ENCODE peak calls at places on chromosome 12, in ten cellular contexts. One of them, this sample, is unnamed.

GRCh38 chr12:24111101-24111500 is 161.6 kb upstream of the SOX5 start:
- DNase-seq in cardiac fibroblast: peak
- DNase-seq in CD8-positive, alpha-beta T cell: no peak
- DNase-seq in WTC11: no peak
- DNase-seq in AG09309: no peak
- DNase-seq in neural crest cell: no peak
- DNase-seq in HFFc6: no peak
- DNase-seq in Peyer's patch: no peak
- DNase-seq in progenitor cell of endocrine pancreas: no peak
- DNase-seq in dorsolateral prefrontal cortex: no peak
- DNase-seq in this sample: no peak

GRCh38 chr12:132162508-132163031 is 18.3 kb downstream of the NOC4L start:
- DNase-seq in Peyer's patch: no peak
- DNase-seq in neural crest cell: no peak
- DNase-seq in CD8-positive, alpha-beta T cell: no peak
- DNase-seq in AG09309: peak
- DNase-seq in progenitor cell of endocrine pancreas: no peak
- DNase-seq in HFFc6: peak
- DNase-seq in dorsolateral prefrontal cortex: no peak
- DNase-seq in cardiac fibroblast: peak
- DNase-seq in WTC11: no peak
- DNase-seq in this sample: no peak

GRCh38 chr12:52687527-52688385 is 7.5 kb upstream of the KRT1 start:
- DNase-seq in progenitor cell of endocrine pancreas: no peak
- DNase-seq in HFFc6: no peak
- DNase-seq in dorsolateral prefrontal cortex: no peak
- DNase-seq in neural crest cell: no peak
- DNase-seq in cardiac fibroblast: no peak
- DNase-seq in WTC11: no peak
- DNase-seq in AG09309: no peak
- DNase-seq in CD8-positive, alpha-beta T cell: no peak
- DNase-seq in Peyer's patch: no peak
- DNase-seq in this sample: peak

GRCh38 chr12:3453947-3454675 is 36.9 kb upstream of the PRMT8 start:
- DNase-seq in WTC11: no peak
- DNase-seq in cardiac fibroblast: peak
- DNase-seq in AG09309: peak
- DNase-seq in neural crest cell: no peak
- DNase-seq in Peyer's patch: no peak
- DNase-seq in CD8-positive, alpha-beta T cell: no peak
- DNase-seq in HFFc6: peak
- DNase-seq in dorsolateral prefrontal cortex: no peak
- DNase-seq in progenitor cell of endocrine pancreas: no peak
- DNase-seq in this sample: no peak

GRCh38 chr12:18718462-18718861 is 19.4 kb downstream of the PLCZ1 start:
- DNase-seq in cardiac fibroblast: no peak
- DNase-seq in CD8-positive, alpha-beta T cell: no peak
- DNase-seq in AG09309: no peak
- DNase-seq in HFFc6: no peak
- DNase-seq in progenitor cell of endocrine pancreas: no peak
- DNase-seq in Peyer's patch: no peak
- DNase-seq in WTC11: no peak
- DNase-seq in dorsolateral prefrontal cortex: no peak
- DNase-seq in neural crest cell: no peak
- DNase-seq in this sample: no peak

GRCh38 chr12:92737855-92738850 is 35.4 kb downstream of the PLEKHG7 start:
- DNase-seq in dorsolateral prefrontal cortex: no peak
- DNase-seq in AG09309: no peak
- DNase-seq in WTC11: no peak
- DNase-seq in progenitor cell of endocrine pancreas: no peak
- DNase-seq in CD8-positive, alpha-beta T cell: no peak
- DNase-seq in cardiac fibroblast: no peak
- DNase-seq in neural crest cell: no peak
- DNase-seq in HFFc6: no peak
- DNase-seq in Peyer's patch: no peak
- DNase-seq in this sample: no peak

GRCh38 chr12:67940780-67941243 is 48.4 kb upstream of the IFNG-AS1 start:
- DNase-seq in dorsolateral prefrontal cortex: no peak
- DNase-seq in neural crest cell: no peak
- DNase-seq in HFFc6: peak
- DNase-seq in AG09309: peak
- DNase-seq in CD8-positive, alpha-beta T cell: no peak
- DNase-seq in Peyer's patch: no peak
- DNase-seq in progenitor cell of endocrine pancreas: no peak
- DNase-seq in WTC11: no peak
- DNase-seq in cardiac fibroblast: peak
- DNase-seq in this sample: no peak

GRCh38 chr12:96902076-96902475 is 5.0 kb upstream of the NEDD1 start:
- DNase-seq in HFFc6: no peak
- DNase-seq in AG09309: no peak
- DNase-seq in cardiac fibroblast: peak
- DNase-seq in CD8-positive, alpha-beta T cell: no peak
- DNase-seq in dorsolateral prefrontal cortex: no peak
- DNase-seq in Peyer's patch: no peak
- DNase-seq in WTC11: no peak
- DNase-seq in progenitor cell of endocrine pancreas: no peak
- DNase-seq in neural crest cell: no peak
- DNase-seq in this sample: no peak

GRCh38 chr12:3361156-3361555 is 129.8 kb upstream of the PRMT8 start:
- DNase-seq in CD8-positive, alpha-beta T cell: no peak
- DNase-seq in dorsolateral prefrontal cortex: no peak
- DNase-seq in Peyer's patch: no peak
- DNase-seq in WTC11: no peak
- DNase-seq in cardiac fibroblast: no peak
- DNase-seq in progenitor cell of endocrine pancreas: no peak
- DNase-seq in HFFc6: no peak
- DNase-seq in neural crest cell: no peak
- DNase-seq in AG09309: no peak
- DNase-seq in this sample: no peak

GRCh38 chr12:124610629-124611558 is 43.5 kb upstream of the NCOR2 start:
- DNase-seq in progenitor cell of endocrine pancreas: no peak
- DNase-seq in HFFc6: no peak
- DNase-seq in cardiac fibroblast: no peak
- DNase-seq in neural crest cell: no peak
- DNase-seq in AG09309: no peak
- DNase-seq in WTC11: no peak
- DNase-seq in Peyer's patch: no peak
- DNase-seq in dorsolateral prefrontal cortex: no peak
- DNase-seq in CD8-positive, alpha-beta T cell: no peak
- DNase-seq in this sample: no peak

GRCh38 chr12:124610021-124610606 is 42.7 kb upstream of the NCOR2 start:
- DNase-seq in AG09309: no peak
- DNase-seq in CD8-positive, alpha-beta T cell: no peak
- DNase-seq in progenitor cell of endocrine pancreas: no peak
- DNase-seq in HFFc6: no peak
- DNase-seq in cardiac fibroblast: no peak
- DNase-seq in dorsolateral prefrontal cortex: no peak
- DNase-seq in neural crest cell: no peak
- DNase-seq in WTC11: no peak
- DNase-seq in Peyer's patch: peak
- DNase-seq in this sample: no peak

GRCh38 chr12:124608451-124608870 is 41.0 kb upstream of the NCOR2 start:
- DNase-seq in WTC11: no peak
- DNase-seq in AG09309: no peak
- DNase-seq in dorsolateral prefrontal cortex: no peak
- DNase-seq in progenitor cell of endocrine pancreas: no peak
- DNase-seq in Peyer's patch: peak
- DNase-seq in CD8-positive, alpha-beta T cell: no peak
- DNase-seq in cardiac fibroblast: no peak
- DNase-seq in HFFc6: no peak
- DNase-seq in neural crest cell: no peak
- DNase-seq in this sample: no peak

GRCh38 chr12:124607681-124608425 is 40.4 kb upstream of the NCOR2 start:
- DNase-seq in progenitor cell of endocrine pancreas: no peak
- DNase-seq in neural crest cell: no peak
- DNase-seq in dorsolateral prefrontal cortex: no peak
- DNase-seq in Peyer's patch: no peak
- DNase-seq in WTC11: no peak
- DNase-seq in HFFc6: no peak
- DNase-seq in AG09309: no peak
- DNase-seq in cardiac fibroblast: peak
- DNase-seq in CD8-positive, alpha-beta T cell: no peak
- DNase-seq in this sample: no peak

DNA sequence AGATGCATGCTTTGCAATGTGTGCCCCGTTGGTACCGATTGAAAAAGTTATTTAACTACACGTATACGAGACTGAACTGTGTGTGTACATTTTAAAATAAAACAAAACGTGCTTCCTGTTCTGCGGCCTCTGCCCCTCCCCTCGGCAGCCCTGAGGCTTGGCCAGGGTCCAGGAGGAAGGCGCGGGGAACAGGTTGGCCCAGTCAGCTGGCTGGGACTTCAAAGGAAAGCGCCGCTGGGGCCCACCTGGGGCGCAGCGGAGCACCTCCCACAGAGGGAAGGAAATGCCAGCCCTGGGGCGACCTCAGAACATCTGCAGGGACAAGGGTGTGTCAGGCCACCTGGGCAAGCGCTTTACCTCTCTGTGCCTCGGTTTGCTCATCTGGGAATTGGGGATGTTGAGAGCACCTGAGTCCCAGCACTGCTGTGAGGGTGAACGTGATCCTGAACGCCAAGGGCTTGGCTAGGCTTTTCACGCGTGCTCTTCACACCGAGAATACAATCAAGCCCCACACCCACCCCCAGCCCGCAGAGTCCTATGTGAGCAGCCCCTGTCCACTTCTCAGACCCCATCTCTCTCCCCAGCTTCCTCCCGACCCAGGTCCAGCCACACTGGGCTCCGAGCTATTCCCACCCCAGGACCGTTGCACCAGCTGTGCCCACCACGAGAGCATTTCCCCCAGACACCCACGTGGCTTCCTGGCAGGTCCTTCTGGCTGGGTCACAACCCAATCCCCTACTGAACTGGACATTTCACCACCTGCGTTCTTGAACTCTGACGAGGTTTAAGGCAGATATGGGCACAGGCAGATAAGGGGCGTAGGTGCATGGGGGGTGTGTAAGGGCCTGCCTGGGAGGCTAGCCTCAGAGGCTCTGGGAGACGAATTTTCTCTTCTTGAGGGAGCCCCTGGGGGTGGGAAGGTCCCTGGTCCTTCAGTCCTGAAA is 41.9 kb upstream of the NCOR2 start:
- DNase-seq in dorsolateral prefrontal cortex: no peak
- DNase-seq in cardiac fibroblast: peak
- DNase-seq in progenitor cell of endocrine pancreas: peak
- DNase-seq in AG09309: no peak
- DNase-seq in Peyer's patch: peak
- DNase-seq in WTC11: peak
- DNase-seq in neural crest cell: no peak
- DNase-seq in HFFc6: no peak
- DNase-seq in CD8-positive, alpha-beta T cell: peak
- DNase-seq in this sample: peak
- TF ChIP-seq CTCF in dorsolateral prefrontal cortex: no peak
- TF ChIP-seq CTCF in cardiac fibroblast: no peak
- TF ChIP-seq CTCF in progenitor cell of endocrine pancreas: no peak
- TF ChIP-seq CTCF in AG09309: no peak
- TF ChIP-seq CTCF in Peyer's patch: no peak
- TF ChIP-seq CTCF in WTC11: no peak
- TF ChIP-seq CTCF in neural crest cell: no peak
- TF ChIP-seq CTCF in HFFc6: no peak
- TF ChIP-seq CTCF in CD8-positive, alpha-beta T cell: no peak
- TF ChIP-seq CTCF in this sample: no peak

GRCh38 chr12:90368081-90368480 is 586.9 kb downstream of the CCER1 start:
- DNase-seq in CD8-positive, alpha-beta T cell: no peak
- DNase-seq in neural crest cell: no peak
- DNase-seq in HFFc6: no peak
- DNase-seq in AG09309: no peak
- DNase-seq in WTC11: no peak
- DNase-seq in dorsolateral prefrontal cortex: no peak
- DNase-seq in Peyer's patch: no peak
- DNase-seq in progenitor cell of endocrine pancreas: no peak
- DNase-seq in cardiac fibroblast: no peak
- DNase-seq in this sample: no peak
- TF ChIP-seq CTCF in CD8-positive, alpha-beta T cell: no peak
- TF ChIP-seq CTCF in neural crest cell: no peak
- TF ChIP-seq CTCF in HFFc6: no peak
- TF ChIP-seq CTCF in AG09309: no peak
- TF ChIP-seq CTCF in WTC11: no peak
- TF ChIP-seq CTCF in dorsolateral prefrontal cortex: no peak
- TF ChIP-seq CTCF in Peyer's patch: no peak
- TF ChIP-seq CTCF in progenitor cell of endocrine pancreas: no peak
- TF ChIP-seq CTCF in cardiac fibroblast: no peak
- TF ChIP-seq CTCF in this sample: no peak

GRCh38 chr12:108079731-108080130 is 49.4 kb upstream of the WSCD2 start:
- DNase-seq in neural crest cell: no peak
- DNase-seq in WTC11: no peak
- DNase-seq in cardiac fibroblast: no peak
- DNase-seq in dorsolateral prefrontal cortex: no peak
- DNase-seq in AG09309: no peak
- DNase-seq in progenitor cell of endocrine pancreas: no peak
- DNase-seq in CD8-positive, alpha-beta T cell: no peak
- DNase-seq in HFFc6: no peak
- DNase-seq in Peyer's patch: no peak
- DNase-seq in this sample: no peak

GRCh38 chr12:108082506-108082905 is 46.6 kb upstream of the WSCD2 start:
- DNase-seq in Peyer's patch: no peak
- DNase-seq in HFFc6: no peak
- DNase-seq in progenitor cell of endocrine pancreas: no peak
- DNase-seq in CD8-positive, alpha-beta T cell: no peak
- DNase-seq in dorsolateral prefrontal cortex: no peak
- DNase-seq in AG09309: no peak
- DNase-seq in WTC11: no peak
- DNase-seq in neural crest cell: no peak
- DNase-seq in cardiac fibroblast: no peak
- DNase-seq in this sample: no peak

GRCh38 chr12:108080363-108080762 is 48.7 kb upstream of the WSCD2 start:
- DNase-seq in CD8-positive, alpha-beta T cell: no peak
- DNase-seq in dorsolateral prefrontal cortex: no peak
- DNase-seq in neural crest cell: no peak
- DNase-seq in HFFc6: no peak
- DNase-seq in progenitor cell of endocrine pancreas: no peak
- DNase-seq in WTC11: no peak
- DNase-seq in cardiac fibroblast: no peak
- DNase-seq in AG09309: no peak
- DNase-seq in Peyer's patch: no peak
- DNase-seq in this sample: no peak

GRCh38 chr12:108078428-108078827 is 50.7 kb upstream of the WSCD2 start:
- DNase-seq in neural crest cell: no peak
- DNase-seq in AG09309: no peak
- DNase-seq in dorsolateral prefrontal cortex: no peak
- DNase-seq in WTC11: no peak
- DNase-seq in HFFc6: no peak
- DNase-seq in progenitor cell of endocrine pancreas: no peak
- DNase-seq in CD8-positive, alpha-beta T cell: no peak
- DNase-seq in Peyer's patch: no peak
- DNase-seq in cardiac fibroblast: no peak
- DNase-seq in this sample: no peak
- TF ChIP-seq CTCF in neural crest cell: no peak
- TF ChIP-seq CTCF in AG09309: no peak
- TF ChIP-seq CTCF in dorsolateral prefrontal cortex: no peak
- TF ChIP-seq CTCF in WTC11: no peak
- TF ChIP-seq CTCF in HFFc6: no peak
- TF ChIP-seq CTCF in progenitor cell of endocrine pancreas: no peak
- TF ChIP-seq CTCF in CD8-positive, alpha-beta T cell: no peak
- TF ChIP-seq CTCF in Peyer's patch: no peak
- TF ChIP-seq CTCF in cardiac fibroblast: no peak
- TF ChIP-seq CTCF in this sample: no peak

DNA sequence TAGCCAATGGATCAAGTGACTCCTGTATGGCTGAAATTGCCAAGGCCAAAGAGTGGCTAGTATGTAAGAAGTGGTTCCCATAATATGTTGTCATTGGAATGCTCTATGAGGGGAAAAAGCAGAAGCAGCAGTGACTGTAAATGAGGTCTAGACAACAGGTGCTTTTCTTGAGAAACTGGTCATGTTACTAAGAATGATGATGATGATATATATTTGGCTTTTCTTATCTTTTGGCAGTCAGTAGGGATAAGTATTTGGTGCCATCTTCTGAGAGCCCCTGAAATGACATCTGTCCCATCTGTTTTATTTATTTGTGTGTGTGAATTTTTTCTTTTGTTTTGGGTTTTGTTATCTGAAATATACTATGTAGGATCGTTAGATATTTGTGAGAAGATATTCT is 141.7 kb downstream of the SYT1 start:
- DNase-seq in progenitor cell of endocrine pancreas: no peak
- DNase-seq in dorsolateral prefrontal cortex: no peak
- DNase-seq in Peyer's patch: no peak
- DNase-seq in CD8-positive, alpha-beta T cell: no peak
- DNase-seq in HFFc6: peak
- DNase-seq in cardiac fibroblast: peak
- DNase-seq in AG09309: no peak
- DNase-seq in neural crest cell: no peak
- DNase-seq in WTC11: no peak
- DNase-seq in this sample: no peak
- TF ChIP-seq CTCF in progenitor cell of endocrine pancreas: peak
- TF ChIP-seq CTCF in dorsolateral prefrontal cortex: no peak
- TF ChIP-seq CTCF in Peyer's patch: no peak
- TF ChIP-seq CTCF in CD8-positive, alpha-beta T cell: no peak
- TF ChIP-seq CTCF in HFFc6: peak
- TF ChIP-seq CTCF in cardiac fibroblast: peak
- TF ChIP-seq CTCF in AG09309: peak
- TF ChIP-seq CTCF in neural crest cell: no peak
- TF ChIP-seq CTCF in WTC11: no peak
- TF ChIP-seq CTCF in this sample: no peak

This sample was measured in natural killer cell.